ENCODE peak calls at places on chromosomes 4 and X, in nine cellular contexts. D is T follicular helper cell; I is activated CD4-positive, alpha-beta T cell treated with anti-CD3 and anti-CD28 coated beads for 24 hours; H is CD8-positive, alpha-beta memory T cell; V is AG09309; G is CD4-positive, alpha-beta T cell; A is HTR-8/SVneo; O is fibroblast of lung; P is stimulated activated CD4-positive, alpha-beta T cell treated with anti-CD3 and anti-CD28 coated beads, TNF-alpha, amount 100 ng/mL, for 48 hours. Q is an unnamed sample.

GRCh38 chr4:123479944-123480343 is 83.3 kb downstream of the SPRY1 start:
- DNase-seq in D (no peak), I (no peak), H (no peak), V (no peak), G (no peak), A (no peak), O (no peak), P (no peak), Q (no peak)

GRCh38 chrX:138006176-138006575 is 440.2 kb downstream of the ZIC3 start:
- DNase-seq in D (no peak), I (no peak), H (no peak), V (no peak), G (no peak), A (no peak), O (no peak), P (no peak), Q (no peak)

GRCh38 chr4:104616401-104616820 is 121.7 kb upstream of the CXXC4 start:
- DNase-seq in D (no peak), I (no peak), H (no peak), V (no peak), G (no peak), A (no peak), O (peak; percentile 16), P (no peak), Q (no peak)

GRCh38 chrX:22445880-22446279 is 173.2 kb downstream of the CBLL2 start:
- DNase-seq in D (no peak), I (no peak), H (no peak), V (no peak), G (no peak), A (no peak), O (no peak), P (no peak), Q (no peak)

GRCh38 chr4:24044610-24045589 is 155.1 kb upstream of the PPARGC1A start:
- DNase-seq in D (no peak), I (no peak), H (no peak), V (no peak), G (no peak), A (no peak), O (peak; percentile 13), P (no peak), Q (no peak)

GRCh38 chrX:6778547-6779231 is 243.8 kb upstream of the VCX3A start:
- DNase-seq in D (no peak), I (no peak), H (no peak), V (no peak), G (no peak), A (no peak), O (no peak), P (no peak), Q (no peak)

GRCh38 chr4:39320381-39321115 is 45.6 kb downstream of the RFC1 start:
- DNase-seq in D (no peak), I (no peak), H (no peak), V (no peak), G (no peak), A (no peak), O (peak; percentile 60), P (no peak), Q (no peak)

GRCh38 chr4:182843813-182844325 is 73.3 kb downstream of the DCTD start:
- DNase-seq in D (no peak), I (no peak), H (no peak), V (no peak), G (no peak), A (no peak), O (no peak), P (no peak), Q (no peak)

GRCh38 chrX:147180886-147181285 is 366.3 kb upstream of the CXorf51A start:
- DNase-seq in D (no peak), I (no peak), H (no peak), V (no peak), G (no peak), A (no peak), O (no peak), P (no peak), Q (no peak)

GRCh38 chrX:55135171-55135570 is 46.4 kb downstream of the PAGE2 start:
- DNase-seq in D (peak; percentile 6), I (peak; percentile 0), H (peak; percentile 49), V (no peak), G (no peak), A (peak; percentile 2), O (peak; percentile 13), P (peak; percentile 9), Q (no peak)

GRCh38 chr4:6965329-6965728 is 55.7 kb downstream of the TBC1D14 start:
- DNase-seq in D (no peak), I (no peak), H (no peak), V (no peak), G (no peak), A (no peak), O (no peak), P (no peak), Q (no peak)

GRCh38 chr4:159871141-159871540 is 768.3 kb downstream of the RAPGEF2 start:
- DNase-seq in D (no peak), I (no peak), H (no peak), V (no peak), G (no peak), A (no peak), O (peak; percentile 70), P (no peak), Q (no peak)

GRCh38 chr4:5720980-5721379 is 10.0 kb downstream of the EVC start:
- DNase-seq in D (no peak), I (no peak), H (no peak), V (no peak), G (no peak), A (no peak), O (no peak), P (no peak), Q (peak; percentile 18)

GRCh38 chr4:139419388-139419914 is 34.5 kb upstream of the RAB33B start:
- DNase-seq in D (no peak), I (no peak), H (no peak), V (peak; percentile 49), G (no peak), A (no peak), O (peak; percentile 95), P (no peak), Q (no peak)